ENCODE peak calls at places on chromosomes 6 and 20, in five cellular contexts. One of them, this sample, is unnamed. For H3K4me1, the result is how much of the 10 kb centered on the place peaks cover.

GRCh38 chr6:132252113-132252512 is 149.2 kb downstream of the MOXD1 start:
- DNase-seq in GM23248: no peak
- DNase-seq in mammary epithelial cell: peak
- DNase-seq in fibroblast of lung: no peak
- DNase-seq in MM.1S: no peak
- DNase-seq in this sample: no peak

GRCh38 chr6:162416845-162417537 is 310.6 kb downstream of the PRKN start:
- DNase-seq in mammary epithelial cell: no peak
- DNase-seq in MM.1S: no peak
- DNase-seq in fibroblast of lung: no peak
- DNase-seq in GM23248: no peak
- DNase-seq in this sample: no peak

GRCh38 chr20:48682529-48683385 is 145.0 kb downstream of the PREX1 start:
- DNase-seq in mammary epithelial cell: peak
- DNase-seq in fibroblast of lung: peak
- DNase-seq in MM.1S: peak
- DNase-seq in GM23248: peak
- DNase-seq in this sample: peak

GRCh38 chr20:42612262-42612661 is 577.4 kb downstream of the PTPRT start:
- DNase-seq in mammary epithelial cell: no peak
- DNase-seq in MM.1S: no peak
- DNase-seq in GM23248: no peak
- DNase-seq in fibroblast of lung: no peak
- DNase-seq in this sample: no peak

GRCh38 chr20:54134445-54135220 is 39.2 kb downstream of the CYP24A1 start:
- DNase-seq in MM.1S: no peak
- DNase-seq in GM23248: peak
- DNase-seq in mammary epithelial cell: peak
- DNase-seq in fibroblast of lung: peak
- DNase-seq in this sample: no peak

GRCh38 chr20:58871533-58872102 is 19.1 kb downstream of the GNAS start:
- DNase-seq in mammary epithelial cell: no peak
- DNase-seq in fibroblast of lung: no peak
- DNase-seq in GM23248: no peak
- DNase-seq in MM.1S: no peak
- DNase-seq in this sample: no peak

GRCh38 chr20:54223751-54224150 is 15.9 kb downstream of the PFDN4 start:
- DNase-seq in fibroblast of lung: no peak
- DNase-seq in mammary epithelial cell: peak
- DNase-seq in MM.1S: no peak
- DNase-seq in GM23248: peak
- DNase-seq in this sample: no peak

GRCh38 chr6:90305800-90306448 is 9.3 kb upstream of the BACH2 start:
- DNase-seq in MM.1S: no peak
- DNase-seq in GM23248: no peak
- DNase-seq in mammary epithelial cell: no peak
- DNase-seq in fibroblast of lung: no peak
- DNase-seq in this sample: no peak

GRCh38 chr6:90080876-90081464 is 186.7 kb downstream of the GJA10 start:
- DNase-seq in mammary epithelial cell: no peak
- DNase-seq in fibroblast of lung: no peak
- DNase-seq in MM.1S: no peak
- DNase-seq in GM23248: no peak
- DNase-seq in this sample: no peak

GRCh38 chr20:47428164-47428563 is 71.7 kb upstream of the ZMYND8 start:
- DNase-seq in GM23248: no peak
- DNase-seq in MM.1S: no peak
- DNase-seq in fibroblast of lung: no peak
- DNase-seq in mammary epithelial cell: no peak
- DNase-seq in this sample: no peak

GRCh38 chr20:47427067-47427466 is 70.6 kb upstream of the ZMYND8 start:
- DNase-seq in GM23248: no peak
- DNase-seq in fibroblast of lung: no peak
- DNase-seq in mammary epithelial cell: no peak
- DNase-seq in MM.1S: no peak
- DNase-seq in this sample: no peak

GRCh38 chr20:47428851-47429336 is 72.4 kb upstream of the ZMYND8 start:
- DNase-seq in MM.1S: no peak
- DNase-seq in fibroblast of lung: no peak
- DNase-seq in mammary epithelial cell: no peak
- DNase-seq in GM23248: no peak
- DNase-seq in this sample: no peak

GRCh38 chr20:47429409-47429808 is 72.3 kb upstream of the NCOA3 start:
- DNase-seq in mammary epithelial cell: no peak
- DNase-seq in MM.1S: no peak
- DNase-seq in GM23248: no peak
- DNase-seq in fibroblast of lung: no peak
- DNase-seq in this sample: no peak

GRCh38 chr20:47427746-47428145 is 71.2 kb upstream of the ZMYND8 start:
- DNase-seq in GM23248: no peak
- DNase-seq in MM.1S: no peak
- DNase-seq in fibroblast of lung: no peak
- DNase-seq in mammary epithelial cell: no peak
- DNase-seq in this sample: no peak
- H3K4me2 ChIP-seq in GM23248: no peak
- H3K4me2 ChIP-seq in MM.1S: no peak
- H3K4me2 ChIP-seq in fibroblast of lung: no peak
- H3K4me2 ChIP-seq in mammary epithelial cell: no peak
- H3K4me2 ChIP-seq in this sample: no peak

DNA sequence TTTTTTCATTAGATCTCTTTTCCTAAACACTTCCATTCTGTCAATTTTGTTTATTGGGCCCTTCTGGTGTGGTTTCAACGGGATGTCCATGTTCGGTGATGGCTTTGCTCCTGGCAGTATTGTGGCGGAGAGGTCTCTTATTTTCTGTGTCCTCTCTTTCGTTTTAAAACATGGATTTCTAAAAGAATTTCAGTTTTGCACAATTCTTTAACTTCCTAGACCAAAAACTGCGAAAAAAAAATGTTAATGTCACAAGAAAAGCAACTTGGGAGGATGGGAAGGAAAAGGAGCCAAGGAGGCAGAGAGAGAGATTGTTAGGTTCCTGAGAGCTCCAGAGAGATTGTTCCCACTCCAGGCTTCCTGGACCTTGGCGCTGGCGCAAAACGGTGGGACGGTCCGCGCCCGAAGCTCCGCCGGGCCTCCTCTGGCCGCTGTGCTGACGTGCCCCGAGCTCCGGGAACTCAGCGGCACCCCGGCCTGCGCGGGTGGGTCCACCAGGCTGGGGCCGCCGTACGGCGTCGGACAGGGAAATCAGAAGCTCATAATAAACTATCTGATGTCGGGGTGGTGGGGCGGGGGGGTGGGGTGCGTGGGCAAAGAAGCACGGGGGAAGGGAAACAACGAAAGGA is 887 bp upstream of the OLIG3 start:
- DNase-seq in GM23248: no peak
- DNase-seq in MM.1S: no peak
- DNase-seq in fibroblast of lung: no peak
- DNase-seq in mammary epithelial cell: no peak
- DNase-seq in this sample: no peak
- TF ChIP-seq EZH2 in GM23248: no peak
- TF ChIP-seq EZH2 in MM.1S: no peak
- TF ChIP-seq EZH2 in fibroblast of lung: peak
- TF ChIP-seq EZH2 in mammary epithelial cell: no peak
- TF ChIP-seq EZH2 in this sample: no peak

GRCh38 chr6:139373154-139373927 is 1.1 kb downstream of the CITED2 start:
- DNase-seq in GM23248: peak
- DNase-seq in fibroblast of lung: peak
- DNase-seq in mammary epithelial cell: peak
- DNase-seq in MM.1S: peak
- DNase-seq in this sample: peak
- H3K4me1 ChIP-seq in GM23248: under half
- H3K4me1 ChIP-seq in fibroblast of lung: under half
- H3K4me1 ChIP-seq in mammary epithelial cell: under half
- H3K4me1 ChIP-seq in MM.1S: under half
- H3K4me1 ChIP-seq in this sample: under half

GRCh38 chr20:4162766-4163165 is 147.4 kb upstream of the RNF24 start:
- DNase-seq in MM.1S: no peak
- DNase-seq in fibroblast of lung: no peak
- DNase-seq in mammary epithelial cell: no peak
- DNase-seq in GM23248: no peak
- DNase-seq in this sample: no peak
- H3K4me2 ChIP-seq in MM.1S: no peak
- H3K4me2 ChIP-seq in fibroblast of lung: no peak
- H3K4me2 ChIP-seq in mammary epithelial cell: no peak
- H3K4me2 ChIP-seq in GM23248: no peak
- H3K4me2 ChIP-seq in this sample: no peak

GRCh38 chr6:98824163-98824906 is 10.0 kb upstream of the POU3F2 start:
- DNase-seq in GM23248: no peak
- DNase-seq in MM.1S: no peak
- DNase-seq in mammary epithelial cell: no peak
- DNase-seq in fibroblast of lung: peak
- DNase-seq in this sample: no peak
- TF ChIP-seq EZH2 in GM23248: no peak
- TF ChIP-seq EZH2 in MM.1S: no peak
- TF ChIP-seq EZH2 in mammary epithelial cell: peak
- TF ChIP-seq EZH2 in fibroblast of lung: peak
- TF ChIP-seq EZH2 in this sample: peak